ENCODE peak calls at places on chromosomes 7 and 10, in four cellular contexts. J, A, X and M are unnamed samples.
A peak's percentile ranks its signal among the peaks of the same experiment; 100 is the strongest.

GRCh38 chr7:8133955-8134733 is 127.8 kb downstream of the ICA1 start:
- DNase-seq in J (peak; percentile 46), A (no peak), X (no peak), M (peak; percentile 99)

GRCh38 chr7:117157121-117157870 is 165.6 kb downstream of the WNT2 start:
- DNase-seq in A (peak; percentile 12), X (peak; percentile 8), J (no peak), M (no peak)

GRCh38 chr10:90847436-90847835 is 10.4 kb downstream of the HTR7 start:
- DNase-seq in J (no peak), A (no peak), X (no peak), M (no peak)

GRCh38 chr10:73840056-73840402 is 28.6 kb upstream of the NDST2 start:
- DNase-seq in J (no peak), X (no peak), A (no peak), M (no peak)

GRCh38 chr10:132077091-132077490 is 11.3 kb downstream of the JAKMIP3 start:
- DNase-seq in J (no peak), X (no peak), A (no peak), M (no peak)

GRCh38 chr10:43640603-43641002 is 8.1 kb downstream of the ZNF32 start:
- DNase-seq in J (no peak), A (no peak), X (no peak), M (no peak)

GRCh38 chr10:26438534-26439269 is 561 bp downstream of the APBB1IP start:
- DNase-seq in X (no peak), A (no peak), J (peak; percentile 72), M (no peak)

GRCh38 chr7:134630890-134631289 is 15.8 kb upstream of the BPGM start:
- DNase-seq in X (no peak), A (no peak), J (no peak), M (no peak)

GRCh38 chr10:110694263-110694662 is 50.1 kb downstream of the RBM20 start:
- DNase-seq in A (no peak), J (no peak), X (no peak), M (no peak)

GRCh38 chr10:103729851-103730250 is 125.5 kb downstream of the SH3PXD2A start:
- DNase-seq in J (no peak), A (no peak), X (no peak), M (no peak)

GRCh38 chr7:26533163-26533562 is 241.5 kb downstream of the SNX10 start:
- DNase-seq in A (no peak), J (no peak), X (no peak), M (no peak)

GRCh38 chr10:70267161-70267933 is 16.5 kb downstream of the NPFFR1 start:
- DNase-seq in X (peak; percentile 83), A (no peak), J (no peak), M (no peak)

GRCh38 chr10:109588259-109588658 is 335.1 kb downstream of the XPNPEP1 start:
- DNase-seq in J (no peak), X (no peak), A (no peak), M (no peak)

GRCh38 chr10:121608669-121609190 is 10.5 kb upstream of the FGFR2 start:
- DNase-seq in X (no peak), A (peak; percentile 35), J (no peak), M (no peak)

GRCh38 chr7:44978511-44979366 is at the start of gene MYO1G:
- DNase-seq in A (no peak), J (peak; percentile 91), X (no peak), M (peak; percentile 88)

GRCh38 chr10:47370015-47370767 is 13.9 kb downstream of the ZNF488 start:
- DNase-seq in A (no peak), X (no peak), J (no peak), M (no peak)

GRCh38 chr7:87219545-87220025 is at the start of gene TMEM243:
- DNase-seq in X (peak; percentile 52), A (peak; percentile 61), J (peak; percentile 79), M (peak; percentile 45)

GRCh38 chr10:86757110-86757790 is 831 bp downstream of the BMPR1A start:
- DNase-seq in X (no peak), J (peak; percentile 1), A (peak; percentile 16), M (no peak)

GRCh38 chr10:92208736-92209135 is 82.1 kb downstream of the CPEB3 start:
- DNase-seq in A (no peak), J (no peak), X (no peak), M (no peak)

GRCh38 chr7:119982884-119983283 is 290.1 kb upstream of the KCND2 start:
- DNase-seq in X (no peak), J (no peak), A (no peak), M (no peak)